ENCODE peak calls at places on chromosomes 4 and X, in seven cellular contexts. W is activated naive CD8-positive, alpha-beta T cell treated with anti-CD3 and anti-CD28 coated beads, Interleukin-2, amount 50 U/mL, for 24 hours; O is mucosa of descending colon; H is T-helper 1 cell; B is SHP77 treated with DMSO at 0.1 percent for 48 hours; Z is activated CD4-positive, alpha-beta T cell treated with anti-CD3 and anti-CD28 coated beads for 4 hours; A is C1 segment of cervical spinal cord. M is an unnamed sample.

GRCh38 chr4:122665148-122665547 is 44.3 kb upstream of the IL21 start:
- DNase-seq in W (no peak), O (no peak), H (no peak), B (no peak), Z (no peak), A (no peak), M (no peak)

GRCh38 chr4:123405212-123405856 is 8.7 kb downstream of the SPRY1 start:
- DNase-seq in W (no peak), O (no peak), H (no peak), B (no peak), Z (no peak), A (no peak), M (no peak)

GRCh38 chrX:19303216-19303880 is 40.4 kb upstream of the PDHA1 start:
- DNase-seq in W (no peak), O (no peak), H (no peak), B (no peak), Z (no peak), A (no peak), M (peak)

GRCh38 chrX:3815896-3816664 is 102.6 kb upstream of the PRKX start:
- DNase-seq in W (peak), O (peak), H (peak), B (no peak), Z (peak), A (peak), M (peak)

GRCh38 chrX:118526149-118526548 is 30.5 kb downstream of the DOCK11 start:
- DNase-seq in W (no peak), O (no peak), H (no peak), B (no peak), Z (no peak), A (no peak), M (no peak)

GRCh38 chrX:149845385-149845784 is 35.6 kb upstream of the MAGEA8 start:
- DNase-seq in W (no peak), O (no peak), H (no peak), B (no peak), Z (no peak), A (no peak), M (no peak)

GRCh38 chr4:59818656-59819055 is 1381.5 kb upstream of the ADGRL3 start:
- DNase-seq in W (no peak), O (no peak), H (no peak), B (no peak), Z (no peak), A (no peak), M (no peak)

GRCh38 chrX:334971-335757 is 16.6 kb upstream of the GTPBP6 start:
- DNase-seq in W (no peak), O (no peak), H (no peak), B (no peak), Z (no peak), A (no peak), M (peak)

GRCh38 chr4:159389756-159390155 is 286.9 kb downstream of the RAPGEF2 start:
- DNase-seq in W (no peak), O (no peak), H (no peak), B (no peak), Z (no peak), A (no peak), M (no peak)

GRCh38 chrX:134377537-134377936 is 82.4 kb upstream of the HPRT1 start:
- DNase-seq in W (peak), O (no peak), H (no peak), B (peak), Z (peak), A (no peak), M (no peak)

M was measured in psoas muscle.